ENCODE peak calls at places on chromosomes 6 and 20, in five cellular contexts. One of them, this sample, is unnamed.

GRCh38 chr6:53718597-53719460 is 53.3 kb upstream of the KLHL31 start:
- DNase-seq in mammary epithelial cell: peak; percentile 59
- DNase-seq in IMR-90: peak; percentile 75
- DNase-seq in neural progenitor cell: peak; percentile 85
- DNase-seq in HCT116: peak; percentile 65
- DNase-seq in this sample: peak; percentile 79

GRCh38 chr6:117916483-117916882 is 9.4 kb downstream of the SLC35F1 start:
- DNase-seq in IMR-90: no peak
- DNase-seq in HCT116: no peak
- DNase-seq in mammary epithelial cell: no peak
- DNase-seq in neural progenitor cell: no peak
- DNase-seq in this sample: no peak

GRCh38 chr6:110139052-110139451 is 40.4 kb downstream of the WASF1 start:
- DNase-seq in IMR-90: no peak
- DNase-seq in mammary epithelial cell: no peak
- DNase-seq in HCT116: no peak
- DNase-seq in neural progenitor cell: no peak
- DNase-seq in this sample: no peak

GRCh38 chr6:112595201-112595600 is 248.1 kb downstream of the RFPL4B start:
- DNase-seq in IMR-90: peak; percentile 12
- DNase-seq in neural progenitor cell: no peak
- DNase-seq in HCT116: no peak
- DNase-seq in mammary epithelial cell: no peak
- DNase-seq in this sample: no peak

GRCh38 chr6:3789896-3790558 is 38.5 kb upstream of the PXDC1 start:
- DNase-seq in IMR-90: no peak
- DNase-seq in neural progenitor cell: no peak
- DNase-seq in mammary epithelial cell: no peak
- DNase-seq in HCT116: no peak
- DNase-seq in this sample: no peak

GRCh38 chr20:62741191-62741676 is 32.6 kb downstream of the NTSR1 start:
- DNase-seq in HCT116: no peak
- DNase-seq in IMR-90: no peak
- DNase-seq in neural progenitor cell: peak; percentile 78
- DNase-seq in mammary epithelial cell: no peak
- DNase-seq in this sample: peak; percentile 29

GRCh38 chr6:132354517-132355167 is 46.6 kb downstream of the MOXD1 start:
- DNase-seq in mammary epithelial cell: peak; percentile 52
- DNase-seq in neural progenitor cell: no peak
- DNase-seq in HCT116: no peak
- DNase-seq in IMR-90: no peak
- DNase-seq in this sample: no peak

GRCh38 chr20:46174469-46175126 is 56.5 kb downstream of the CD40 start:
- DNase-seq in HCT116: peak; percentile 13
- DNase-seq in IMR-90: peak; percentile 22
- DNase-seq in neural progenitor cell: peak; percentile 94
- DNase-seq in mammary epithelial cell: peak; percentile 30
- DNase-seq in this sample: peak; percentile 48

DNA sequence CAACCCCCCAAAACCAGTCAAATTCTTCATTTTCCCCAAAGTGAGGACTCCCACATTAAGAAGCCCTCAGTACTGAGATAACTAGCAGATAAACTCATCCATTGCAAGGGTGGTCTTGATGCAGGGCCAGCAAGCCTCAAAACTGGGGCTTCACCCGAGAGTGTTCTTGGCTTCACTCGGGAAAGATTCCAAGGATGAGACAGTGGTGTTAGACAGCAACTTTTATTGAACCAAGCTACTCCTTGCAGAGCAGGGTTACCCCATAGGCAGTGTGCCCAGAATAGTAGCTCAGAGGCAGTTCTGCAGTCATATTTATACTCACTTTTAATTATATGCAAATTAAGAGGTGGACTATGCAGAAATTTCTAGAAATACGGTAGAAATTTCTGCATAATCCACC is 15.8 kb upstream of the HLA-DQA1 start:
- DNase-seq in IMR-90: no peak
- DNase-seq in HCT116: no peak
- DNase-seq in mammary epithelial cell: no peak
- DNase-seq in neural progenitor cell: no peak
- DNase-seq in this sample: no peak
- H3K4me3 ChIP-seq in IMR-90: no peak overlapping the region
- H3K4me3 ChIP-seq in HCT116: no peak overlapping the region
- H3K4me3 ChIP-seq in mammary epithelial cell: no peak overlapping the region
- H3K4me3 ChIP-seq in neural progenitor cell: no peak overlapping the region
- H3K4me3 ChIP-seq in this sample: no peak overlapping the region

DNA sequence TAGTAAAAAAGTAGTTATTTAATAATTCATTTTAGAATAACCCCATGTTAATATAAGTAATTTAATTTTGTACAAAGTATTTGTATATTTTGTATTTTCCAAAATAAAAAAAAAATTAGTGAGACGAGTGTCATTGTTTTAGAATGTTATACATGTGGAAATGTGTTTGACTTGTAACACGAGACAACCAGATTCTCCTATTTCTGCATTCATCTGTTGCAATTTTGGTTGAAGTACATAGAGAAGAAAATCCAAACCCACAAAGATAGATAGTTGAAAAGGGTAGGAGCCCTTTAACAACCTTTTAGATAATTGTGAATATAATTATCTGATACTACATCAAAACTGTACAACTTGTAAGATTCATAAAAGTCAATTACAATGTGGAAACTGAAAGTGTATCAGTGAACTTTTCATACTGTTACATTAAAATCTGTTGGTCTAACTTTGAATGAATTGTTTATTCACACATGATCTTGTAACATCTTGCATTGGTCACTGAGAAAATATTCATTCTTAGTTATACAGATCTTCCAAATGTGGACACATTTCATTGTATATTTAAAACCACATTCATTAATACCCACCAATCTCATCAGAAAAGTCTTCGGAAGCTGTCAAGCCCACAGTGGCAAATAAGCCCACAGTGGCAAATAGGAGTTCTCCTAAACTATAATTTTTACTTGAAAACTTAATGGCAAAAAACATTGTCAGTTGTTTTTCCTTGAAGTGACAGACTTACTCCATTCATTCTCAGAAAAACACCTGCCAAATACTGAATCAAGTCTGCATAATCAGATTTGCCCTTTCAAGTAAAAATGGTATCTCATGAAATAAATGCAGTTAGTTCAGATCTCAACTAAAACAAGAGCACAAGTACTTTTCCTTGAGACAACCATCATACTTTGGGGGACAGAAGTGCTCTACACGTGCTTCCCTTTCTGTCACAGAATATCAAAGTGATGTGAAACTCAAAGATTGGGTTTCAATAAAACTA is 52.8 kb downstream of the FKBP5 start:
- DNase-seq in IMR-90: peak; percentile 53
- DNase-seq in HCT116: no peak
- DNase-seq in mammary epithelial cell: no peak
- DNase-seq in neural progenitor cell: no peak
- DNase-seq in this sample: peak; percentile 44
- H3K27ac ChIP-seq in IMR-90: peak overlapping the region; percentile 32
- H3K27ac ChIP-seq in HCT116: no peak overlapping the region
- H3K27ac ChIP-seq in mammary epithelial cell: no peak overlapping the region
- H3K27ac ChIP-seq in neural progenitor cell: no peak overlapping the region
- H3K27ac ChIP-seq in this sample: no peak overlapping the region

DNA sequence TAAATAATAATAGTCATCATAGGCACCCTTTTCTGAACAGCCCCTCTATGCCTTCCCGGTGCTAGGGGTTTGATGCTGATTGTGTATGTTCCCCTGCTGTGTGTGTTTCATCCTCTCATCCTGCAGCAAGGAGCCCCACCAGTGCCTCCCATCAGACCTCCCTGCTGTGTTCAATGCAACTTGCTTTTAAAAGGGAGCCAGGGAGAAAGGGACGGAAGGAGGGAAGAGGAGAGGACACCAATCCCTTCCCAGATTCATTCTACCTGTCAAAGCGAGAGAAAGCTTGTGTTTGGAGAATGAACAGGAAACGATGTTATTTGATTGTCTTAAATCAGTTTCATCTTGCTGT is 259.2 kb downstream of the ADGB start:
- DNase-seq in HCT116: no peak
- DNase-seq in neural progenitor cell: peak; percentile 51
- DNase-seq in mammary epithelial cell: no peak
- DNase-seq in IMR-90: no peak
- DNase-seq in this sample: no peak
- H2AFZ ChIP-seq in HCT116: peak overlapping the region; percentile 91
- H2AFZ ChIP-seq in neural progenitor cell: peak overlapping the region; percentile 86
- H2AFZ ChIP-seq in mammary epithelial cell: peak overlapping the region; percentile 46
- H2AFZ ChIP-seq in IMR-90: peak overlapping the region; percentile 93
- H2AFZ ChIP-seq in this sample: peak overlapping the region; percentile 90

GRCh38 chr20:48025061-48025515 is 239.8 kb upstream of the SULF2 start:
- DNase-seq in IMR-90: peak; percentile 29
- DNase-seq in neural progenitor cell: peak; percentile 49
- DNase-seq in mammary epithelial cell: peak; percentile 83
- DNase-seq in HCT116: no peak
- DNase-seq in this sample: peak; percentile 63
- H3K4me3 ChIP-seq in IMR-90: no peak overlapping the region
- H3K4me3 ChIP-seq in neural progenitor cell: no peak overlapping the region
- H3K4me3 ChIP-seq in mammary epithelial cell: no peak overlapping the region
- H3K4me3 ChIP-seq in HCT116: no peak overlapping the region
- H3K4me3 ChIP-seq in this sample: no peak overlapping the region

GRCh38 chr20:36449663-36450062 is 91.7 kb upstream of the MYL9 start:
- DNase-seq in HCT116: no peak
- DNase-seq in neural progenitor cell: no peak
- DNase-seq in IMR-90: no peak
- DNase-seq in mammary epithelial cell: no peak
- DNase-seq in this sample: no peak

GRCh38 chr20:36455972-36456625 is 85.2 kb upstream of the MYL9 start:
- DNase-seq in neural progenitor cell: no peak
- DNase-seq in mammary epithelial cell: no peak
- DNase-seq in HCT116: no peak
- DNase-seq in IMR-90: no peak
- DNase-seq in this sample: no peak

GRCh38 chr20:36454664-36455427 is 86.5 kb upstream of the MYL9 start:
- DNase-seq in IMR-90: no peak
- DNase-seq in HCT116: no peak
- DNase-seq in neural progenitor cell: peak; percentile 72
- DNase-seq in mammary epithelial cell: no peak
- DNase-seq in this sample: peak; percentile 21
- H3K27ac ChIP-seq in IMR-90: no peak overlapping the region
- H3K27ac ChIP-seq in HCT116: no peak overlapping the region
- H3K27ac ChIP-seq in neural progenitor cell: no peak overlapping the region
- H3K27ac ChIP-seq in mammary epithelial cell: no peak overlapping the region
- H3K27ac ChIP-seq in this sample: no peak overlapping the region

DNA sequence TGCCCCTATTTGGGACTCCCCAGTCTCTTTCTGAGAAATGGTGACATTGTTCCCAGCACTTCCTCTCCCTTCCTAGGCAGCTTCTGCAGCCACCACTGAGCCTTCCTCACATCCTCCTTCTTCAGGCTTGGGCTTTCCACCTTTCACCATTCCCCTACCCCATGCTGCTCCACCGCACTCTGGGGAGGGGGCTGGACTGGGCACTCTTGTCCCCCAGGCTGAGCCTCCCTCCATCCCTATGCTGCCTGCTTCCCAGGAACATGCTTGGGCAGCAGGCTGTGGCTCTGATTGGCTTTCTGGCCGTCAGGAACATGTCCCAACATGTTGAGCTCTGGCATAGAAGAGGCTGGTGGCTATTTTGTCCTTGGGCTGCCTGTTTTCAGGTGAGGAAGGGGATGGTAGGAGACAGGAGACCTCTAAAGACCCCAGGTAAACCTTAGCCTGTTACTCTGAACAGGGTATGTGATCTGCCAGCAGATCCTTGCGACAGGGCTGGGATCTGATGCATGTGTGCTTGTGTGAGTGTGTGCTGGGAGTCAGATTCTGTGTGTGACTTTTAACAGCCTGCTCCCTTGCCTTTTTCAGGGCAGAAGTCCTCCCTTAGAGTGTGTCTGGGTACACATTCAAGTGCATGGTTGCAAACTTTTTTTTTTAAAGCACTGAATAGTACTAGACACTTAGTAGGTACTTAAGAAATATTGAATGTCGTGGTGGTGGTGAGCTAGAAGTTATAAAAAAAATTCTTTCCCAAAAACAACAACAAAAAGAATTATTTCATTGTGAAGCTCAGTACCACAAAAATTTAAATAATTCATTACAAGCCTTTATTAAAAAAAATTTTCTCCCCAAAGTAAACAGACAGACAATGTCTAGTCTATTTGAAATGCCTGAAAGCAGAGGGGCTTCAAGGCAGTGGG is 2.1 kb upstream of the CDKN1A start:
- DNase-seq in neural progenitor cell: peak; percentile 26
- DNase-seq in HCT116: no peak
- DNase-seq in mammary epithelial cell: peak; percentile 82
- DNase-seq in IMR-90: peak; percentile 66
- DNase-seq in this sample: peak; percentile 69
- H2AFZ ChIP-seq in neural progenitor cell: peak overlapping the region; percentile 98
- H2AFZ ChIP-seq in HCT116: peak overlapping the region; percentile 12
- H2AFZ ChIP-seq in mammary epithelial cell: peak overlapping the region; percentile 35
- H2AFZ ChIP-seq in IMR-90: peak overlapping the region; percentile 93
- H2AFZ ChIP-seq in this sample: peak overlapping the region; percentile 84

This sample was measured in fibroblast of lung.